ENCODE peak calls at places on chromosomes 12 and 14, in nine cellular contexts. B, C, O, Y, T, H, Z, D and A are unnamed samples.

GRCh38 chr14:99755629-99756603 is 37.3 kb upstream of the EML1 start:
- DNase-seq in B (peak), C (peak), O (peak), Y (no peak), T (no peak), H (peak), Z (no peak), D (peak), A (peak)

GRCh38 chr12:110109037-110109836 is 14.9 kb upstream of the IFT81 start:
- DNase-seq in B (no peak), C (peak), O (no peak), Y (no peak), T (no peak), H (peak), Z (no peak), D (peak), A (peak)

GRCh38 chr14:55249423-55249822 is 21.8 kb upstream of the FBXO34 start:
- DNase-seq in B (no peak), C (no peak), O (no peak), Y (no peak), T (no peak), H (no peak), Z (no peak), D (no peak), A (peak)

GRCh38 chr14:37592288-37593274 is 2.5 kb downstream of the FOXA1 start:
- DNase-seq in B (no peak), C (no peak), O (peak), Y (no peak), T (no peak), H (no peak), Z (no peak), D (peak), A (no peak)

GRCh38 chr12:62933871-62934798 is 815 bp downstream of the PPM1H start:
- DNase-seq in B (peak), C (no peak), O (peak), Y (no peak), T (peak), H (no peak), Z (no peak), D (peak), A (peak)

GRCh38 chr12:54392485-54393349 is 8.2 kb upstream of the ZNF385A start:
- DNase-seq in B (no peak), C (no peak), O (no peak), Y (no peak), T (no peak), H (no peak), Z (no peak), D (no peak), A (no peak)

GRCh38 chr14:52641745-52642144 is 53.6 kb downstream of the ERO1A start:
- DNase-seq in B (no peak), C (no peak), O (no peak), Y (no peak), T (no peak), H (no peak), Z (no peak), D (no peak), A (no peak)

GRCh38 chr14:89960895-89961294 is 5.2 kb downstream of the TDP1 start:
- DNase-seq in B (no peak), C (no peak), O (no peak), Y (no peak), T (no peak), H (no peak), Z (no peak), D (no peak), A (no peak)

GRCh38 chr12:8823565-8824300 is 1.3 kb downstream of the A2ML1 start:
- DNase-seq in B (peak), C (no peak), O (no peak), Y (no peak), T (no peak), H (no peak), Z (no peak), D (no peak), A (peak)

GRCh38 chr12:81170072-81170471 is 92.2 kb downstream of the ACSS3 start:
- DNase-seq in B (no peak), C (no peak), O (no peak), Y (no peak), T (no peak), H (no peak), Z (no peak), D (no peak), A (peak)

GRCh38 chr12:108459106-108459505 is 56.0 kb upstream of the FICD start:
- DNase-seq in B (peak), C (no peak), O (no peak), Y (no peak), T (no peak), H (no peak), Z (no peak), D (no peak), A (no peak)

GRCh38 chr12:131555197-131555820 is 155.6 kb upstream of the SFSWAP start:
- DNase-seq in B (no peak), C (no peak), O (no peak), Y (no peak), T (no peak), H (no peak), Z (no peak), D (no peak), A (no peak)

GRCh38 chr12:15714256-15714655 is 74.9 kb downstream of the EPS8 start:
- DNase-seq in B (no peak), C (no peak), O (no peak), Y (no peak), T (no peak), H (no peak), Z (no peak), D (no peak), A (no peak)

GRCh38 chr14:39762576-39763401 is 330.6 kb upstream of the FBXO33 start:
- DNase-seq in B (no peak), C (no peak), O (no peak), Y (peak), T (no peak), H (no peak), Z (no peak), D (no peak), A (no peak)

GRCh38 chr14:98370352-98370751 is 901.6 kb downstream of the BCL11B start:
- DNase-seq in B (no peak), C (no peak), O (no peak), Y (no peak), T (no peak), H (no peak), Z (no peak), D (no peak), A (no peak)

GRCh38 chr14:31877333-31877798 is 199.7 kb upstream of the ARHGAP5 start:
- DNase-seq in B (no peak), C (no peak), O (no peak), Y (no peak), T (no peak), H (no peak), Z (no peak), D (no peak), A (peak)

GRCh38 chr12:1173806-1174617 is 183.0 kb downstream of the ERC1 start:
- DNase-seq in B (no peak), C (peak), O (no peak), Y (no peak), T (no peak), H (no peak), Z (no peak), D (no peak), A (no peak)

GRCh38 chr12:32331133-32331532 is 68.2 kb upstream of the FGD4 start:
- DNase-seq in B (no peak), C (no peak), O (no peak), Y (no peak), T (no peak), H (no peak), Z (no peak), D (no peak), A (no peak)

GRCh38 chr12:48119078-48119833 is at the start of gene PFKM:
- DNase-seq in B (peak), C (peak), O (peak), Y (peak), T (peak), H (peak), Z (peak), D (peak), A (peak)

GRCh38 chr14:20327005-20327869 is 5.8 kb downstream of the CCNB1IP1 start:
- DNase-seq in B (peak), C (peak), O (peak), Y (no peak), T (peak), H (peak), Z (no peak), D (no peak), A (peak)

GRCh38 chr12:52399756-52400155 is 6.4 kb downstream of the KRT82 start:
- DNase-seq in B (no peak), C (no peak), O (no peak), Y (no peak), T (no peak), H (no peak), Z (no peak), D (peak), A (no peak)

GRCh38 chr12:50053583-50053982 is 3.8 kb upstream of the ASIC1 start:
- DNase-seq in B (no peak), C (no peak), O (no peak), Y (no peak), T (no peak), H (no peak), Z (no peak), D (no peak), A (no peak)

GRCh38 chr12:109731231-109731731 is 17.7 kb downstream of the FAM222A start:
- DNase-seq in B (no peak), C (no peak), O (no peak), Y (no peak), T (no peak), H (no peak), Z (no peak), D (peak), A (no peak)

GRCh38 chr14:38278035-38278434 is 22.1 kb upstream of the CLEC14A start:
- DNase-seq in B (no peak), C (no peak), O (no peak), Y (no peak), T (no peak), H (no peak), Z (no peak), D (no peak), A (no peak)

GRCh38 chr12:122336015-122336946 is 70.0 kb upstream of the VPS33A start:
- DNase-seq in B (no peak), C (no peak), O (peak), Y (peak), T (peak), H (no peak), Z (peak), D (no peak), A (peak)

GRCh38 chr12:132314035-132314434 is 15.4 kb downstream of the GALNT9 start:
- DNase-seq in B (no peak), C (no peak), O (no peak), Y (no peak), T (no peak), H (no peak), Z (no peak), D (no peak), A (no peak)